ENCODE peak calls at places on chromosomes 2 and 18, in four cellular contexts. One of them, this sample, is unnamed. For H3K36me3, the result is how much of the 10 kb centered on the place peaks cover.

GRCh38 chr2:151786077-151786476 is 42.1 kb downstream of the ARL5A start:
- DNase-seq in naive thymus-derived CD4-positive, alpha-beta T cell: no peak
- DNase-seq in ascending aorta: no peak
- DNase-seq in mammary epithelial cell: no peak
- DNase-seq in this sample: no peak

GRCh38 chr18:54052732-54053131 is 171.7 kb downstream of the MBD2 start:
- DNase-seq in naive thymus-derived CD4-positive, alpha-beta T cell: no peak
- DNase-seq in ascending aorta: no peak
- DNase-seq in mammary epithelial cell: no peak
- DNase-seq in this sample: no peak

GRCh38 chr2:192357216-192357615 is 162.5 kb upstream of the TMEFF2 start:
- DNase-seq in naive thymus-derived CD4-positive, alpha-beta T cell: no peak
- DNase-seq in ascending aorta: no peak
- DNase-seq in mammary epithelial cell: no peak
- DNase-seq in this sample: no peak

GRCh38 chr2:172285010-172285621 is 142.3 kb upstream of the ITGA6 start:
- DNase-seq in naive thymus-derived CD4-positive, alpha-beta T cell: no peak
- DNase-seq in ascending aorta: no peak
- DNase-seq in mammary epithelial cell: peak
- DNase-seq in this sample: no peak

GRCh38 chr2:130822766-130823165 is 13.9 kb upstream of the ARHGEF4 start:
- DNase-seq in naive thymus-derived CD4-positive, alpha-beta T cell: no peak
- DNase-seq in ascending aorta: no peak
- DNase-seq in mammary epithelial cell: no peak
- DNase-seq in this sample: no peak

GRCh38 chr2:18378020-18378653 is 182.3 kb downstream of the RDH14 start:
- DNase-seq in naive thymus-derived CD4-positive, alpha-beta T cell: peak
- DNase-seq in ascending aorta: no peak
- DNase-seq in mammary epithelial cell: peak
- DNase-seq in this sample: no peak

GRCh38 chr2:26344581-26345283 is 1.2 kb upstream of the SELENOI start:
- DNase-seq in naive thymus-derived CD4-positive, alpha-beta T cell: no peak
- DNase-seq in ascending aorta: no peak
- DNase-seq in mammary epithelial cell: peak
- DNase-seq in this sample: no peak

GRCh38 chr2:42787788-42788477 is 4.5 kb downstream of the HAAO start:
- DNase-seq in naive thymus-derived CD4-positive, alpha-beta T cell: no peak
- DNase-seq in ascending aorta: no peak
- DNase-seq in mammary epithelial cell: no peak
- DNase-seq in this sample: no peak

GRCh38 chr2:84486436-84487115 is 27.5 kb upstream of the SUCLG1 start:
- DNase-seq in naive thymus-derived CD4-positive, alpha-beta T cell: no peak
- DNase-seq in ascending aorta: no peak
- DNase-seq in mammary epithelial cell: no peak
- DNase-seq in this sample: no peak

GRCh38 chr2:201271917-201272316 is 11.6 kb downstream of the CASP8 start:
- DNase-seq in naive thymus-derived CD4-positive, alpha-beta T cell: no peak
- DNase-seq in ascending aorta: no peak
- DNase-seq in mammary epithelial cell: no peak
- DNase-seq in this sample: no peak
- H3K36me3 ChIP-seq in naive thymus-derived CD4-positive, alpha-beta T cell: under half
- H3K36me3 ChIP-seq in ascending aorta: half or more
- H3K36me3 ChIP-seq in mammary epithelial cell: under half
- H3K36me3 ChIP-seq in this sample: under half

GRCh38 chr2:16622399-16622968 is 43.1 kb downstream of the CYRIA start:
- DNase-seq in naive thymus-derived CD4-positive, alpha-beta T cell: no peak
- DNase-seq in ascending aorta: no peak
- DNase-seq in mammary epithelial cell: no peak
- DNase-seq in this sample: no peak
- H3K27ac ChIP-seq in naive thymus-derived CD4-positive, alpha-beta T cell: no peak
- H3K27ac ChIP-seq in ascending aorta: no peak
- H3K27ac ChIP-seq in mammary epithelial cell: no peak
- H3K27ac ChIP-seq in this sample: no peak

GRCh38 chr2:230787101-230787500 is 74.5 kb downstream of the CAB39 start:
- DNase-seq in naive thymus-derived CD4-positive, alpha-beta T cell: no peak
- DNase-seq in ascending aorta: no peak
- DNase-seq in mammary epithelial cell: no peak
- DNase-seq in this sample: no peak
- H3K36me3 ChIP-seq in naive thymus-derived CD4-positive, alpha-beta T cell: under half
- H3K36me3 ChIP-seq in ascending aorta: under half
- H3K36me3 ChIP-seq in mammary epithelial cell: under half
- H3K36me3 ChIP-seq in this sample: under half

GRCh38 chr18:34001376-34001775 is 223.3 kb downstream of the NOL4 start:
- DNase-seq in naive thymus-derived CD4-positive, alpha-beta T cell: no peak
- DNase-seq in ascending aorta: no peak
- DNase-seq in mammary epithelial cell: no peak
- DNase-seq in this sample: no peak

GRCh38 chr18:34003687-34004086 is 221.0 kb downstream of the NOL4 start:
- DNase-seq in naive thymus-derived CD4-positive, alpha-beta T cell: no peak
- DNase-seq in ascending aorta: no peak
- DNase-seq in mammary epithelial cell: no peak
- DNase-seq in this sample: no peak

GRCh38 chr18:34002130-34002529 is 222.6 kb downstream of the NOL4 start:
- DNase-seq in naive thymus-derived CD4-positive, alpha-beta T cell: no peak
- DNase-seq in ascending aorta: no peak
- DNase-seq in mammary epithelial cell: no peak
- DNase-seq in this sample: no peak
- H3K27ac ChIP-seq in naive thymus-derived CD4-positive, alpha-beta T cell: no peak
- H3K27ac ChIP-seq in ascending aorta: no peak
- H3K27ac ChIP-seq in mammary epithelial cell: no peak
- H3K27ac ChIP-seq in this sample: no peak

DNA sequence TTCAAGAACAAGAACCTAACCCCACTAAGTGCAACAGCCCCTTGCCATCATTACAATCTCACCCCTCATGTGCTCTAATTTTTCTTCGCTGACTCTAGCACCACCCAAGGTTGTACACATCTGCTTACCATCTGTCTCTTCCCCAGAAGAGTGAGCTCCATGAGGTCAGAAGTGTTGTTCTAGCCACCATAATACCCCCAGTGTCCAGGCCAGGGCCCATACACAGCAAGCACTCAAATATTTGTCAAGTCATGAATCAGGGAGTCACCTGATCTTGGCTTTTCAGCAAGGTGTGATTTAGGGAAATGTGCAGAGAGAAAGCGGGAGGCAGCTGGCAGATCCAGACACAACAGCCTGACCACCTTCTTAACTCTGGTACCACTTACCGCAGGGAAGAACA is 5.7 kb downstream of the ERCC3 start:
- DNase-seq in naive thymus-derived CD4-positive, alpha-beta T cell: no peak
- DNase-seq in ascending aorta: no peak
- DNase-seq in mammary epithelial cell: no peak
- DNase-seq in this sample: no peak
- H3K36me3 ChIP-seq in naive thymus-derived CD4-positive, alpha-beta T cell: under half
- H3K36me3 ChIP-seq in ascending aorta: half or more
- H3K36me3 ChIP-seq in mammary epithelial cell: under half
- H3K36me3 ChIP-seq in this sample: half or more

DNA sequence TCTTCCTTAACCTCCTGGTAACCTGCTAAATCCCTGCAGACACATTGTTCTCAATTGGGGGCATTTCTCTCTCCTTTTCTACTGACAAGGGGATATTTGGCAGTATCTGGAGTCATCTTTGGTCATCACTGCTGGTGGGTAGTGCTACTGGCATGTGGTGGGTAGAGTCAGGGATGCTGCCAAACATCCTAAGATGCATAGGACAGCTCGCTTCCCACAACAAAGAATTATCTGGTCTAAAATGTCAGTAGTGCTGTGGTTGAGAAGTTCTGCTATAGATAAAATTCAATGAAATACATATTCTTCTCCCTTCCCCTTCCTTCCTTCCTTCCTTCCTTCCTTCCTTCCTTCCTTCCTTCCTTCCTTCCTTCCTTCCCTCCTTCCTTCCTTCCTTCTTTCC is 18.7 kb upstream of the LHCGR start:
- DNase-seq in naive thymus-derived CD4-positive, alpha-beta T cell: no peak
- DNase-seq in ascending aorta: no peak
- DNase-seq in mammary epithelial cell: no peak
- DNase-seq in this sample: no peak
- H3K27ac ChIP-seq in naive thymus-derived CD4-positive, alpha-beta T cell: no peak
- H3K27ac ChIP-seq in ascending aorta: no peak
- H3K27ac ChIP-seq in mammary epithelial cell: no peak
- H3K27ac ChIP-seq in this sample: no peak

GRCh38 chr2:241321033-241321432 is 5.3 kb downstream of the SEPTIN2 start:
- DNase-seq in naive thymus-derived CD4-positive, alpha-beta T cell: no peak
- DNase-seq in ascending aorta: no peak
- DNase-seq in mammary epithelial cell: no peak
- DNase-seq in this sample: no peak

GRCh38 chr2:241323777-241324176 is 8.1 kb downstream of the SEPTIN2 start:
- DNase-seq in naive thymus-derived CD4-positive, alpha-beta T cell: no peak
- DNase-seq in ascending aorta: no peak
- DNase-seq in mammary epithelial cell: no peak
- DNase-seq in this sample: no peak

GRCh38 chr2:241325257-241325656 is 9.5 kb downstream of the SEPTIN2 start:
- DNase-seq in naive thymus-derived CD4-positive, alpha-beta T cell: no peak
- DNase-seq in ascending aorta: no peak
- DNase-seq in mammary epithelial cell: no peak
- DNase-seq in this sample: no peak

GRCh38 chr2:241321911-241322310 is 6.2 kb downstream of the SEPTIN2 start:
- DNase-seq in naive thymus-derived CD4-positive, alpha-beta T cell: no peak
- DNase-seq in ascending aorta: no peak
- DNase-seq in mammary epithelial cell: no peak
- DNase-seq in this sample: no peak

DNA sequence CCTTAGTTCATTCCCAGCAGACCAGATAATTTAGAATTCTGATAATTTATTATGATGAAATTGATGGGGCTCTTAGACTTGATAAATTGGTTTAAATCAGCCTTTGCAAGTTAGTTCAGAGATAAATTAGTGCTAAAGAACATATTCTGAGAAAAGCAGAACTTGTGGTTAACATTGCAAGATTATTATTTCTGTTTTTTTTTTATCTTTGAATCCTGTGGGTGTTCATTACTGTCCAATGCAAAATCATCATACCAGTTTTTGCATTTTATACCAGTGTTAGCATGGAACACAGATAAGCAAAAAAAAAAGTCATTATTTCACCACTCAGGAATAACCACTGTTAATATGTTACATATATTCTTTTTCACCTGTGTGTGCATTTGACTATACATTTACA is 9.1 kb downstream of the SEPTIN2 start:
- DNase-seq in naive thymus-derived CD4-positive, alpha-beta T cell: no peak
- DNase-seq in ascending aorta: no peak
- DNase-seq in mammary epithelial cell: no peak
- DNase-seq in this sample: no peak
- H3K36me3 ChIP-seq in naive thymus-derived CD4-positive, alpha-beta T cell: under half
- H3K36me3 ChIP-seq in ascending aorta: under half
- H3K36me3 ChIP-seq in mammary epithelial cell: under half
- H3K36me3 ChIP-seq in this sample: under half

This sample was measured in thoracic aorta.